ENCODE peak calls at places on chromosome 3, in seven cellular contexts. H, Q, V, W, A, L and S are unnamed samples.

GRCh38 chr3:114376516-114376915 is 82.7 kb downstream of the TIGIT start:
- DNase-seq in A (no peak), W (no peak), Q (no peak), H (no peak), V (no peak), L (no peak), S (no peak)

GRCh38 chr3:43378066-43378935 is 92.0 kb downstream of the SNRK start:
- DNase-seq in V (no peak), L (peak; percentile 39), Q (peak; percentile 27), H (peak; percentile 49), A (peak; percentile 45), W (peak; percentile 53), S (no peak)

GRCh38 chr3:76011121-76011520 is 225.8 kb upstream of the ZNF717 start:
- DNase-seq in L (no peak), H (no peak), W (no peak), A (no peak), V (no peak), Q (no peak), S (no peak)

GRCh38 chr3:172836390-172836997 is 86.0 kb downstream of the ECT2 start:
- DNase-seq in H (peak; percentile 65), A (no peak), W (peak; percentile 59), L (peak; percentile 28), V (peak; percentile 15), Q (peak; percentile 63), S (no peak)

GRCh38 chr3:149145361-149145760 is 15.9 kb downstream of the HPS3 start:
- DNase-seq in W (no peak), V (no peak), H (no peak), Q (no peak), A (no peak), L (no peak), S (no peak)

GRCh38 chr3:37387462-37387861 is 213.1 kb upstream of the LRRFIP2 start:
- DNase-seq in Q (no peak), W (no peak), L (no peak), A (no peak), V (no peak), H (no peak), S (no peak)

GRCh38 chr3:72237679-72238320 is 452.9 kb upstream of the PROK2 start:
- DNase-seq in L (no peak), Q (no peak), A (no peak), V (no peak), H (no peak), W (no peak), S (no peak)

GRCh38 chr3:10074666-10075065 is 33.4 kb downstream of the FANCD2OS start:
- DNase-seq in V (no peak), W (peak; percentile 11), A (no peak), Q (no peak), L (no peak), H (no peak), S (no peak)

GRCh38 chr3:197523551-197523950 is 32.2 kb downstream of the BDH1 start:
- DNase-seq in W (no peak), L (no peak), H (no peak), Q (no peak), V (no peak), A (no peak), S (no peak)

GRCh38 chr3:105948108-105948507 is 79.3 kb upstream of the CBLB start:
- DNase-seq in A (no peak), L (no peak), V (no peak), H (no peak), Q (no peak), W (no peak), S (no peak)

GRCh38 chr3:57646723-57647122 is 46.2 kb downstream of the DENND6A start:
- DNase-seq in L (no peak), V (no peak), A (no peak), H (peak; percentile 38), W (peak; percentile 36), Q (no peak), S (no peak)

GRCh38 chr3:17852217-17852616 is 109.8 kb upstream of the TBC1D5 start:
- DNase-seq in A (no peak), W (no peak), L (no peak), Q (no peak), V (no peak), H (no peak), S (no peak)

GRCh38 chr3:64896173-64896925 is 208.5 kb upstream of the ADAMTS9 start:
- DNase-seq in Q (no peak), L (no peak), W (no peak), A (no peak), H (no peak), V (no peak), S (no peak)

GRCh38 chr3:172658344-172659245 is 52.3 kb downstream of the NCEH1 start:
- DNase-seq in L (no peak), Q (peak; percentile 99), A (no peak), V (no peak), H (no peak), W (peak; percentile 100), S (no peak)

GRCh38 chr3:65126527-65127440 is 439.0 kb upstream of the ADAMTS9 start:
- DNase-seq in Q (peak; percentile 9), V (no peak), A (no peak), H (peak; percentile 64), L (no peak), W (peak; percentile 15), S (no peak)

GRCh38 chr3:151788401-151788800 is 25.5 kb upstream of the AADAC start:
- DNase-seq in Q (no peak), A (no peak), L (no peak), H (no peak), V (no peak), W (no peak), S (no peak)

GRCh38 chr3:39143051-39143885 is 10.1 kb downstream of the CSRNP1 start:
- DNase-seq in Q (no peak), V (no peak), L (no peak), H (no peak), W (no peak), A (no peak), S (no peak)

GRCh38 chr3:149783576-149783975 is 8.8 kb downstream of the ANKUB1 start:
- DNase-seq in Q (peak; percentile 46), A (no peak), V (no peak), L (no peak), W (peak; percentile 83), H (peak; percentile 16), S (no peak)

GRCh38 chr3:52415769-52416168 is 29.1 kb downstream of the SEMA3G start:
- DNase-seq in L (no peak), Q (no peak), W (no peak), V (no peak), A (no peak), H (no peak), S (no peak)

GRCh38 chr3:42839616-42840015 is 30.4 kb downstream of the ACKR2 start:
- DNase-seq in V (peak; percentile 67), Q (peak; percentile 58), L (peak; percentile 27), H (peak; percentile 73), W (peak; percentile 63), A (no peak), S (no peak)

GRCh38 chr3:154143873-154144272 is 22.7 kb downstream of the ARHGEF26 start:
- DNase-seq in Q (no peak), L (no peak), A (no peak), V (no peak), W (no peak), H (no peak), S (no peak)

GRCh38 chr3:132079150-132079549 is 44.3 kb upstream of the CPNE4 start:
- DNase-seq in W (no peak), Q (no peak), L (no peak), V (no peak), H (no peak), A (no peak), S (no peak)

GRCh38 chr3:44883999-44884431 is 9.6 kb downstream of the TGM4 start:
- DNase-seq in V (no peak), H (peak; percentile 92), W (peak; percentile 96), L (no peak), Q (peak; percentile 94), A (no peak), S (no peak)

GRCh38 chr3:197746801-197747237 is 2.9 kb upstream of the FYTTD1 start:
- DNase-seq in V (no peak), L (no peak), Q (no peak), W (no peak), A (no peak), H (no peak), S (no peak)

GRCh38 chr3:152930516-152930915 is 95.6 kb downstream of the P2RY1 start:
- DNase-seq in H (no peak), V (no peak), L (no peak), Q (no peak), W (no peak), A (no peak), S (no peak)

GRCh38 chr3:143483214-143483613 is 363.6 kb downstream of the CHST2 start:
- DNase-seq in V (no peak), A (no peak), L (no peak), W (no peak), Q (no peak), H (no peak), S (no peak)

GRCh38 chr3:165837058-165837525 is at the start of gene BCHE:
- DNase-seq in V (peak; percentile 40), Q (peak; percentile 36), H (peak; percentile 32), W (no peak), A (no peak), L (peak; percentile 16), S (no peak)

GRCh38 chr3:148030975-148031374 is 621.8 kb downstream of the ZIC1 start:
- DNase-seq in H (no peak), Q (no peak), A (no peak), L (no peak), V (peak; percentile 2), W (no peak), S (no peak)

GRCh38 chr3:129428382-129429079 is at the start of gene EFCAB12:
- DNase-seq in V (peak; percentile 96), A (peak; percentile 77), Q (peak; percentile 97), W (peak; percentile 90), L (peak; percentile 94), H (peak; percentile 80), S (peak; percentile 83)

GRCh38 chr3:188697127-188697526 is 474.6 kb upstream of the TPRG1 start:
- DNase-seq in A (no peak), Q (no peak), W (no peak), H (no peak), L (no peak), V (no peak), S (no peak)

GRCh38 chr3:62175161-62175560 is 198.2 kb downstream of the FEZF2 start:
- DNase-seq in H (no peak), L (no peak), W (no peak), A (no peak), V (no peak), Q (no peak), S (no peak)

GRCh38 chr3:13208706-13209295 is 135.6 kb upstream of the IQSEC1 start:
- DNase-seq in L (no peak), W (no peak), V (no peak), A (no peak), Q (no peak), H (no peak), S (no peak)

GRCh38 chr3:120090422-120090821 is 3.8 kb downstream of the GSK3B start:
- DNase-seq in L (no peak), W (no peak), V (no peak), A (no peak), H (no peak), Q (no peak), S (no peak)

GRCh38 chr3:119660474-119661150 is at the start of gene POPDC2:
- DNase-seq in V (no peak), Q (peak; percentile 28), A (no peak), L (no peak), W (no peak), H (no peak), S (no peak)

GRCh38 chr3:44077267-44077666 is 164.4 kb upstream of the TOPAZ1 start:
- DNase-seq in L (no peak), V (no peak), H (peak; percentile 22), W (no peak), Q (no peak), A (no peak), S (no peak)

GRCh38 chr3:31077021-31077601 is 182.7 kb upstream of the GADL1 start:
- DNase-seq in H (peak; percentile 72), A (no peak), L (no peak), Q (peak; percentile 65), V (no peak), W (peak; percentile 91), S (no peak)

GRCh38 chr3:141646760-141647561 is 91.1 kb upstream of the RNF7 start:
- DNase-seq in V (peak; percentile 39), W (peak; percentile 70), H (peak; percentile 78), L (no peak), A (no peak), Q (peak; percentile 69), S (no peak)

GRCh38 chr3:156332304-156332703 is 211.9 kb downstream of the KCNAB1 start:
- DNase-seq in L (no peak), Q (peak; percentile 8), W (no peak), H (peak; percentile 6), A (no peak), V (no peak), S (no peak)